ENCODE peak calls at places on chromosomes 5 and 9, in seven cellular contexts. One of them, this sample, is unnamed. For H3K27me3, the result is how much of the 10 kb centered on the place peaks cover.

GRCh38 chr9:137722481-137722880 is 103.7 kb downstream of the EHMT1 start:
- DNase-seq in mesendoderm: no peak
- DNase-seq in aorta: no peak
- DNase-seq in mesenchymal stem cell: no peak
- DNase-seq in CD8-positive, alpha-beta T cell: peak
- DNase-seq in CD4-positive, alpha-beta T cell: no peak
- DNase-seq in ovary: no peak
- DNase-seq in this sample: no peak

GRCh38 chr5:145996135-145996534 is 59.8 kb downstream of the SH3RF2 start:
- DNase-seq in mesendoderm: peak
- DNase-seq in aorta: no peak
- DNase-seq in mesenchymal stem cell: no peak
- DNase-seq in CD8-positive, alpha-beta T cell: no peak
- DNase-seq in CD4-positive, alpha-beta T cell: no peak
- DNase-seq in ovary: no peak
- DNase-seq in this sample: no peak

GRCh38 chr5:140109050-140109817 is 4.7 kb upstream of the PURA start:
- DNase-seq in mesendoderm: peak
- DNase-seq in aorta: no peak
- DNase-seq in mesenchymal stem cell: peak
- DNase-seq in CD8-positive, alpha-beta T cell: no peak
- DNase-seq in CD4-positive, alpha-beta T cell: no peak
- DNase-seq in ovary: peak
- DNase-seq in this sample: no peak

GRCh38 chr5:159773062-159773924 is 143.0 kb upstream of the ADRA1B start:
- DNase-seq in mesendoderm: peak
- DNase-seq in aorta: peak
- DNase-seq in mesenchymal stem cell: peak
- DNase-seq in CD8-positive, alpha-beta T cell: peak
- DNase-seq in CD4-positive, alpha-beta T cell: peak
- DNase-seq in ovary: peak
- DNase-seq in this sample: no peak

GRCh38 chr9:13963005-13963653 is 350.8 kb downstream of the NFIB start:
- DNase-seq in mesendoderm: no peak
- DNase-seq in aorta: no peak
- DNase-seq in mesenchymal stem cell: no peak
- DNase-seq in CD8-positive, alpha-beta T cell: no peak
- DNase-seq in CD4-positive, alpha-beta T cell: no peak
- DNase-seq in ovary: no peak
- DNase-seq in this sample: no peak

GRCh38 chr5:98510111-98510510 is 263.4 kb upstream of the RGMB start:
- DNase-seq in mesendoderm: peak
- DNase-seq in aorta: no peak
- DNase-seq in mesenchymal stem cell: peak
- DNase-seq in CD8-positive, alpha-beta T cell: no peak
- DNase-seq in CD4-positive, alpha-beta T cell: no peak
- DNase-seq in ovary: no peak
- DNase-seq in this sample: no peak

GRCh38 chr9:32486839-32487562 is 39.0 kb downstream of the RIGI start:
- DNase-seq in mesendoderm: no peak
- DNase-seq in aorta: no peak
- DNase-seq in mesenchymal stem cell: no peak
- DNase-seq in CD8-positive, alpha-beta T cell: no peak
- DNase-seq in CD4-positive, alpha-beta T cell: no peak
- DNase-seq in ovary: no peak
- DNase-seq in this sample: no peak

GRCh38 chr9:7223981-7224380 is 466.2 kb downstream of the KDM4C start:
- DNase-seq in mesendoderm: peak
- DNase-seq in aorta: no peak
- DNase-seq in mesenchymal stem cell: no peak
- DNase-seq in CD8-positive, alpha-beta T cell: no peak
- DNase-seq in CD4-positive, alpha-beta T cell: no peak
- DNase-seq in ovary: no peak
- DNase-seq in this sample: no peak

GRCh38 chr5:158711927-158712529 is 387.7 kb downstream of the EBF1 start:
- DNase-seq in mesendoderm: no peak
- DNase-seq in aorta: no peak
- DNase-seq in mesenchymal stem cell: no peak
- DNase-seq in CD8-positive, alpha-beta T cell: no peak
- DNase-seq in CD4-positive, alpha-beta T cell: no peak
- DNase-seq in ovary: no peak
- DNase-seq in this sample: no peak

GRCh38 chr9:137300607-137301085 is 1.4 kb downstream of the NRARP start:
- DNase-seq in mesendoderm: peak
- DNase-seq in aorta: peak
- DNase-seq in mesenchymal stem cell: peak
- DNase-seq in CD8-positive, alpha-beta T cell: no peak
- DNase-seq in CD4-positive, alpha-beta T cell: no peak
- DNase-seq in ovary: peak
- DNase-seq in this sample: no peak

GRCh38 chr5:103587185-103587748 is 24.7 kb upstream of the NUDT12 start:
- DNase-seq in mesendoderm: peak
- DNase-seq in aorta: no peak
- DNase-seq in mesenchymal stem cell: peak
- DNase-seq in CD8-positive, alpha-beta T cell: no peak
- DNase-seq in CD4-positive, alpha-beta T cell: no peak
- DNase-seq in ovary: no peak
- DNase-seq in this sample: peak

GRCh38 chr9:94134629-94135028 is 50.4 kb downstream of the PTPDC1 start:
- DNase-seq in mesendoderm: no peak
- DNase-seq in aorta: no peak
- DNase-seq in mesenchymal stem cell: no peak
- DNase-seq in CD8-positive, alpha-beta T cell: no peak
- DNase-seq in CD4-positive, alpha-beta T cell: no peak
- DNase-seq in ovary: no peak
- DNase-seq in this sample: no peak

GRCh38 chr9:79263666-79264460 is 307.9 kb upstream of the TLE4 start:
- DNase-seq in mesendoderm: no peak
- DNase-seq in aorta: peak
- DNase-seq in mesenchymal stem cell: peak
- DNase-seq in CD8-positive, alpha-beta T cell: no peak
- DNase-seq in CD4-positive, alpha-beta T cell: no peak
- DNase-seq in ovary: no peak
- DNase-seq in this sample: no peak

GRCh38 chr9:36896296-36896695 is 137.8 kb downstream of the PAX5 start:
- DNase-seq in mesendoderm: no peak
- DNase-seq in aorta: no peak
- DNase-seq in mesenchymal stem cell: no peak
- DNase-seq in CD8-positive, alpha-beta T cell: no peak
- DNase-seq in CD4-positive, alpha-beta T cell: no peak
- DNase-seq in ovary: no peak
- DNase-seq in this sample: no peak

GRCh38 chr5:127031147-127031862 is 947 bp upstream of the MARCHF3 start:
- DNase-seq in mesendoderm: no peak
- DNase-seq in aorta: peak
- DNase-seq in mesenchymal stem cell: no peak
- DNase-seq in CD8-positive, alpha-beta T cell: peak
- DNase-seq in CD4-positive, alpha-beta T cell: no peak
- DNase-seq in ovary: peak
- DNase-seq in this sample: no peak

GRCh38 chr5:127029513-127030258 is 672 bp downstream of the MARCHF3 start:
- DNase-seq in mesendoderm: peak
- DNase-seq in aorta: peak
- DNase-seq in mesenchymal stem cell: peak
- DNase-seq in CD8-positive, alpha-beta T cell: peak
- DNase-seq in CD4-positive, alpha-beta T cell: peak
- DNase-seq in ovary: peak
- DNase-seq in this sample: peak

GRCh38 chr5:127028822-127029457 is 1.4 kb downstream of the MARCHF3 start:
- DNase-seq in mesendoderm: no peak
- DNase-seq in aorta: peak
- DNase-seq in mesenchymal stem cell: peak
- DNase-seq in CD8-positive, alpha-beta T cell: no peak
- DNase-seq in CD4-positive, alpha-beta T cell: no peak
- DNase-seq in ovary: peak
- DNase-seq in this sample: no peak

GRCh38 chr5:127030259-127031146 is at the start of gene MARCHF3:
- DNase-seq in mesendoderm: peak
- DNase-seq in aorta: peak
- DNase-seq in mesenchymal stem cell: peak
- DNase-seq in CD8-positive, alpha-beta T cell: peak
- DNase-seq in CD4-positive, alpha-beta T cell: peak
- DNase-seq in ovary: peak
- DNase-seq in this sample: peak

DNA sequence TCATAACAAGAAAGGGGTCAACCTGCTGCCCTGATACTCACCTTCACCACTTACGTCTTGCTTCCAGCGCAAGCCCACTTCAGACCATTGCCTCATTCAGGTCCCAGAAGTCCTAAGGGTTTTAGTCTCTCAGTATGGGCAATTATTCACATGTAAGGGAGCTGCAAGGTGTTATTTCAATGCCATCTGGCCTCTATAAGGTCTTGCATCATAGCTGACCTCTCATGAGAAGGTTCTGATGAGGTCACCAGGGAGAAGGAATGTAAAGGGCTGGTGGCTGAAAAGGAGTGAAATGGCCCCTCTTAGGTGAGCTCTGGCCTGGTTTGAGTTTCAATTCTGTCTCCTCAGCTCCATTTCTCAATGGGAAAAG is 1.5 kb upstream of the MARCHF3 start:
- DNase-seq in mesendoderm: peak
- DNase-seq in aorta: no peak
- DNase-seq in mesenchymal stem cell: peak
- DNase-seq in CD8-positive, alpha-beta T cell: no peak
- DNase-seq in CD4-positive, alpha-beta T cell: no peak
- DNase-seq in ovary: no peak
- DNase-seq in this sample: no peak
- H3K27me3 ChIP-seq in mesendoderm: under half
- H3K27me3 ChIP-seq in aorta: under half
- H3K27me3 ChIP-seq in mesenchymal stem cell: under half
- H3K27me3 ChIP-seq in CD8-positive, alpha-beta T cell: under half
- H3K27me3 ChIP-seq in CD4-positive, alpha-beta T cell: under half
- H3K27me3 ChIP-seq in ovary: under half
- H3K27me3 ChIP-seq in this sample: under half

GRCh38 chr9:91245432-91246313 is 116.0 kb downstream of the AUH start:
- DNase-seq in mesendoderm: no peak
- DNase-seq in aorta: no peak
- DNase-seq in mesenchymal stem cell: no peak
- DNase-seq in CD8-positive, alpha-beta T cell: no peak
- DNase-seq in CD4-positive, alpha-beta T cell: no peak
- DNase-seq in ovary: no peak
- DNase-seq in this sample: no peak
- H3K27ac ChIP-seq in mesendoderm: no peak
- H3K27ac ChIP-seq in aorta: no peak
- H3K27ac ChIP-seq in mesenchymal stem cell: no peak
- H3K27ac ChIP-seq in CD8-positive, alpha-beta T cell: no peak
- H3K27ac ChIP-seq in CD4-positive, alpha-beta T cell: no peak
- H3K27ac ChIP-seq in ovary: no peak
- H3K27ac ChIP-seq in this sample: no peak

DNA sequence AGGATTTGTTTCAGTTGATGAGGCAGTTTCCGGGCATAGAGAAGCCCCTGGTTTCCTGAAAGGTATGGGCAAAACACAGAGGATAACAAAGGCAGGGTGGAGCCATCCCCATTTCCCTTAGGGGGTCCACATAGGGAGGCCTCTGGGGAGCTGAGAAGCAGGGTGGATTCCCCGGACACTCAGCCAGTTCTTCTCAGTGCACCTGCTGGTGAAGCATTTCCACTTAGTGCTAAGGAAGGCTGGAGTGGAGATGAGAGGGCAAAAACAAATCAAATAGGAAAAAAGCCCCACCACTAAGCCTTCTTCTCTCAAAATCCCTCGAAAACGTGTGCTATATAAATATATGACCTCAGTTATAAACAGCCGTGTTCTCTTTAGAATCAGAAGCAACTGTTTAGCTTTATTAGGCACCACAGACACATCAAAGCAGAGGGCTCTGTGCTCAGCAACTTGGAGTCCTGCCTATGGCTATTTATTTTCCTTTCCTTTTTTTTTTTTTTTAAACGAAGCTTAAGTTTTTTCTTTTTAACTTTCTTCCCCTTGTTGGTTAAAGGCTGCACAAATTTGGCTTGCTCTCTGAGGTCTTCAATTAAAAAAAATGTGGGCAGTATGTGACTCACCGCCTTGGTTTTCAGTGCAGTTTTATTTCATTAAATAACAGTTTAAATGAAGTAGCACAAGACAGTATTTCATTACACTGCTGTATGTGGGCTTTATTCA is 67.7 kb downstream of the PRDM6 start:
- DNase-seq in mesendoderm: no peak
- DNase-seq in aorta: no peak
- DNase-seq in mesenchymal stem cell: peak
- DNase-seq in CD8-positive, alpha-beta T cell: no peak
- DNase-seq in CD4-positive, alpha-beta T cell: no peak
- DNase-seq in ovary: no peak
- DNase-seq in this sample: no peak
- H3K27me3 ChIP-seq in mesendoderm: under half
- H3K27me3 ChIP-seq in aorta: under half
- H3K27me3 ChIP-seq in mesenchymal stem cell: under half
- H3K27me3 ChIP-seq in CD8-positive, alpha-beta T cell: under half
- H3K27me3 ChIP-seq in CD4-positive, alpha-beta T cell: under half
- H3K27me3 ChIP-seq in ovary: under half
- H3K27me3 ChIP-seq in this sample: under half

DNA sequence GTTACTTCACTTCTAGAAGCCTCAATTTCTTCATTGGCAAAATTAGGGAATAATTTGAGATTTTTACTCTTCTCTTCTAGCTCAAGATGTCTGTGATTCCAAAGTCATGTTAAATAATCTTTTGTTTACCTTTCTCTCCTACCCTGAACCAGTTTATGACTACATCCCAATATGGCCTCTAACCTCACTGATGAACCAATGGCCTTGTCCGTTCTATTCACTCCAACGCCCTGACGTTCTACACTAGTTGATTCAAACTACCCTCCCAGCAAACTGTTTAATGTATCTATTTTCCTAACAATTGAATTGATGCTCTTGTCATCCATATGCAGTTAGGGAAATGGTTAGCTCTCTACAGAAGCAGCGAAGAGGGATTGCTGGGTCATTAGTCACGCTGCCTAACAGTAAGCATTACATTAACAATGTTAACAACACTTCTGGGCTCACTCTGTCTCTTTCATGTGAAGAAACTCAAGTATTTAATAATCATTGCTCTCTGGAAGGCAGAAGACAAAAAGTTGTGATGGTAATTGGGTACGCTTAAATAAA is 38.0 kb downstream of the RAPGEF1 start:
- DNase-seq in mesendoderm: peak
- DNase-seq in aorta: no peak
- DNase-seq in mesenchymal stem cell: peak
- DNase-seq in CD8-positive, alpha-beta T cell: no peak
- DNase-seq in CD4-positive, alpha-beta T cell: no peak
- DNase-seq in ovary: no peak
- DNase-seq in this sample: no peak
- H3K27ac ChIP-seq in mesendoderm: no peak
- H3K27ac ChIP-seq in aorta: no peak
- H3K27ac ChIP-seq in mesenchymal stem cell: no peak
- H3K27ac ChIP-seq in CD8-positive, alpha-beta T cell: no peak
- H3K27ac ChIP-seq in CD4-positive, alpha-beta T cell: no peak
- H3K27ac ChIP-seq in ovary: no peak
- H3K27ac ChIP-seq in this sample: no peak

DNA sequence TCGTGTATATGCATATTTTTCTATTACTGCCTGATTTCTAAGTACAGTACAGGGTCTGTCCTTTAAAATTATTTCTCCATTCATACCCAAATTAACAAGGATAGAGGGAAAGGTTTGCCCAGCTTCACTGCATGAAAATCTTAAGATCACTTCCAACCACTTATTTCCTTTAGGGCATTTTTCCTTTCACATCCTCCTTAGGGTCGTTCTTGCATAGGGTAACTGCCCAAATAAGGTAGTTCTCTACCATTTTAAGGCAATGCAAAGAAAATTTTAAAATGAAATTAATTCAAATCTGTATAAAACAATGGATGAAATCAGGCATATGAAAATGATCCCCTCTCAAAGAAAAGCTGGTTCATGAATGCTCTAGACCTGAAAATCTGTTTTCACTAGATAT is 4.1 kb upstream of the CDC20B start:
- DNase-seq in mesendoderm: no peak
- DNase-seq in aorta: no peak
- DNase-seq in mesenchymal stem cell: no peak
- DNase-seq in CD8-positive, alpha-beta T cell: no peak
- DNase-seq in CD4-positive, alpha-beta T cell: no peak
- DNase-seq in ovary: no peak
- DNase-seq in this sample: peak
- H3K27me3 ChIP-seq in mesendoderm: under half
- H3K27me3 ChIP-seq in aorta: under half
- H3K27me3 ChIP-seq in mesenchymal stem cell: half or more
- H3K27me3 ChIP-seq in CD8-positive, alpha-beta T cell: under half
- H3K27me3 ChIP-seq in CD4-positive, alpha-beta T cell: half or more
- H3K27me3 ChIP-seq in ovary: under half
- H3K27me3 ChIP-seq in this sample: under half